ENCODE peak calls at places on chromosome 3, in eight cellular contexts. O is fibroblast of mammary gland, Q is T-helper 1 cell, H is caudate nucleus, P is astrocyte of the cerebellum, Y is AG09309, E is GM20000, B is RWPE2. V is an unnamed sample.

GRCh38 chr3:114597012-114597411 is 303.2 kb downstream of the TIGIT start:
- DNase-seq in Y (no peak), B (no peak), E (no peak), H (no peak), O (peak), P (no peak), Q (no peak), V (no peak)

GRCh38 chr3:120449701-120450216 is 1.0 kb downstream of the FSTL1 start:
- DNase-seq in Q (no peak), E (no peak), P (no peak), Y (peak), H (no peak), B (no peak), O (peak), V (no peak)

GRCh38 chr3:163785693-163786092 is 1292.6 kb downstream of the SI start:
- DNase-seq in E (peak), Y (no peak), B (no peak), O (no peak), H (no peak), Q (no peak), P (no peak), V (no peak)

GRCh38 chr3:171682743-171683142 is 127.5 kb downstream of the PLD1 start:
- DNase-seq in Y (no peak), P (no peak), H (no peak), B (no peak), Q (no peak), O (no peak), E (no peak), V (no peak)

GRCh38 chr3:160617636-160618035 is 52.3 kb upstream of the KPNA4 start:
- DNase-seq in E (no peak), Y (no peak), B (no peak), O (no peak), P (no peak), H (no peak), Q (no peak), V (no peak)

GRCh38 chr3:66153961-66154923 is 66.6 kb upstream of the SLC25A26 start:
- DNase-seq in B (no peak), E (no peak), Q (no peak), P (no peak), O (peak), H (no peak), Y (no peak), V (no peak)

GRCh38 chr3:61882253-61882652 is 320.9 kb downstream of the PTPRG start:
- DNase-seq in O (no peak), Q (no peak), P (no peak), E (no peak), Y (no peak), B (no peak), H (no peak), V (no peak)

GRCh38 chr3:38140326-38141172 is 2.1 kb downstream of the MYD88 start:
- DNase-seq in H (no peak), Q (no peak), B (peak), E (no peak), O (no peak), Y (no peak), P (no peak), V (no peak)

GRCh38 chr3:187679638-187680396 is 9.6 kb upstream of the SST start:
- DNase-seq in E (peak), Q (peak), Y (no peak), H (peak), P (no peak), O (peak), B (no peak), V (peak)

GRCh38 chr3:89380006-89380405 is 272.6 kb downstream of the EPHA3 start:
- DNase-seq in P (no peak), Y (no peak), B (no peak), H (no peak), Q (no peak), O (peak), E (no peak), V (no peak)

GRCh38 chr3:193389335-193389734 is 10.8 kb upstream of the ATP13A5 start:
- DNase-seq in H (no peak), Y (no peak), O (no peak), P (no peak), Q (no peak), E (no peak), B (no peak), V (no peak)

GRCh38 chr3:13352621-13353131 is 67.4 kb downstream of the NUP210 start:
- DNase-seq in P (no peak), B (no peak), E (no peak), H (peak), Y (no peak), O (peak), Q (no peak), V (no peak)

GRCh38 chr3:105781871-105782270 is 86.9 kb downstream of the CBLB start:
- DNase-seq in E (no peak), P (no peak), B (no peak), H (no peak), O (peak), Y (no peak), Q (no peak), V (no peak)

V was measured in effector CD8-positive, alpha-beta T cell.